ENCODE peak calls at places on chromosomes 11 and 22, in four cellular contexts. One of them, this sample, is unnamed.

GRCh38 chr11:126855536-126855935 is 145.0 kb downstream of the KIRREL3 start:
- DNase-seq in psoas muscle: no peak
- DNase-seq in neural progenitor cell: no peak
- DNase-seq in coronary artery: no peak
- DNase-seq in this sample: no peak

GRCh38 chr11:111334495-111335123 is 36.3 kb downstream of the POU2AF3 start:
- DNase-seq in psoas muscle: no peak
- DNase-seq in coronary artery: no peak
- DNase-seq in neural progenitor cell: no peak
- DNase-seq in this sample: no peak

GRCh38 chr11:22730319-22730718 is 63.9 kb downstream of the GAS2 start:
- DNase-seq in coronary artery: no peak
- DNase-seq in neural progenitor cell: peak
- DNase-seq in psoas muscle: no peak
- DNase-seq in this sample: peak

GRCh38 chr11:12826441-12826840 is 152.2 kb downstream of the TEAD1 start:
- DNase-seq in neural progenitor cell: no peak
- DNase-seq in coronary artery: no peak
- DNase-seq in psoas muscle: no peak
- DNase-seq in this sample: no peak

GRCh38 chr11:36186340-36186739 is 102.9 kb downstream of the COMMD9 start:
- DNase-seq in psoas muscle: no peak
- DNase-seq in coronary artery: no peak
- DNase-seq in neural progenitor cell: no peak
- DNase-seq in this sample: peak

GRCh38 chr11:65639623-65640482 is 2.0 kb downstream of the SIPA1 start:
- DNase-seq in psoas muscle: no peak
- DNase-seq in neural progenitor cell: no peak
- DNase-seq in coronary artery: no peak
- DNase-seq in this sample: no peak

GRCh38 chr22:41801147-41801819 is 804 bp downstream of the CCDC134 start:
- DNase-seq in coronary artery: no peak
- DNase-seq in neural progenitor cell: no peak
- DNase-seq in psoas muscle: no peak
- DNase-seq in this sample: no peak

GRCh38 chr11:108697872-108698473 is 33.1 kb downstream of the DDX10 start:
- DNase-seq in coronary artery: no peak
- DNase-seq in psoas muscle: peak
- DNase-seq in neural progenitor cell: peak
- DNase-seq in this sample: peak

GRCh38 chr11:19811391-19811790 is 98.8 kb downstream of the NAV2 start:
- DNase-seq in psoas muscle: no peak
- DNase-seq in coronary artery: no peak
- DNase-seq in neural progenitor cell: no peak
- DNase-seq in this sample: no peak

GRCh38 chr11:110716361-110716760 is 4.1 kb upstream of the ARHGAP20 start:
- DNase-seq in psoas muscle: no peak
- DNase-seq in neural progenitor cell: no peak
- DNase-seq in coronary artery: no peak
- DNase-seq in this sample: no peak

GRCh38 chr11:130979386-130979972 is 63.2 kb upstream of the SNX19 start:
- DNase-seq in coronary artery: no peak
- DNase-seq in neural progenitor cell: peak
- DNase-seq in psoas muscle: no peak
- DNase-seq in this sample: no peak
- TF ChIP-seq CTCF in coronary artery: no peak
- TF ChIP-seq CTCF in neural progenitor cell: peak
- TF ChIP-seq CTCF in psoas muscle: peak
- TF ChIP-seq CTCF in this sample: peak

DNA sequence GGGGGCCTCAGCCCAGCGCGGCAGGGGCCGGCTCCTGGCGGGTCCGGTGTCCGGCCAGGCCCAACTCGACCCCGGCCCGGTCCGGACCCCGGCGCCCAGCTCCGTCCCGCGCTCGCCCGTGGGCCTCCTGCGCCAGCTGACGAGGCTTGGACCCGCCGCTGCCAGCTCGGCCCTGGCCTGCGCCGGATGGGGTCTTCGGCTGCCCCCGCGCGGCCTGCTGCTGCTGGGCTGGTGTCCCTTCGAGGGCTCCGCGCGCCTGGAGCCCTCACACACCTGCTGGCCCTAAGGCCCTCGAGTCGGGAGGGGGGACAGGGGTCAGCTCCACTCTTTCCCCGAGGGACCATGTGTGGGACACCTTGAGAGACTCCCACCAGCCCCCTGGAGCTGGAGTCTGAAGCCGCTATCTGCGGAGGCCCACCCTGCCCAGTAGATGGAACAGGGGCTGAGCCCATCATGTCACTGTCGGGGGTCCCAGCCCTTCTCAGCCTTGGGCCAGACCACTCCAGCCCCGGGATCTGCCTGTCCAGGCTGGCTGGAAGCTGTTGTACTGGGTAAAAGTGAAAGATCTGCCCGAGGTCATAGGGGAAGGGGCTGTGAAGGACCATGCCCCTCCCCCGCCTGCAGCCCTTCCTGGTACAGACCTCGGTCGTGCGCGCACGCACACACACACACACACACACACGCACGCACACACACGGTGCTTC is 768 bp upstream of the CDKN1C start:
- DNase-seq in coronary artery: no peak
- DNase-seq in neural progenitor cell: peak
- DNase-seq in psoas muscle: peak
- DNase-seq in this sample: no peak
- H3K27ac ChIP-seq in coronary artery: peak
- H3K27ac ChIP-seq in neural progenitor cell: no peak
- H3K27ac ChIP-seq in psoas muscle: peak
- H3K27ac ChIP-seq in this sample: no peak

GRCh38 chr11:4087551-4087950 is 7.0 kb upstream of the RRM1 start:
- DNase-seq in neural progenitor cell: no peak
- DNase-seq in psoas muscle: no peak
- DNase-seq in coronary artery: no peak
- DNase-seq in this sample: no peak
- TF ChIP-seq CTCF in neural progenitor cell: peak
- TF ChIP-seq CTCF in psoas muscle: no peak
- TF ChIP-seq CTCF in coronary artery: no peak
- TF ChIP-seq CTCF in this sample: peak

DNA sequence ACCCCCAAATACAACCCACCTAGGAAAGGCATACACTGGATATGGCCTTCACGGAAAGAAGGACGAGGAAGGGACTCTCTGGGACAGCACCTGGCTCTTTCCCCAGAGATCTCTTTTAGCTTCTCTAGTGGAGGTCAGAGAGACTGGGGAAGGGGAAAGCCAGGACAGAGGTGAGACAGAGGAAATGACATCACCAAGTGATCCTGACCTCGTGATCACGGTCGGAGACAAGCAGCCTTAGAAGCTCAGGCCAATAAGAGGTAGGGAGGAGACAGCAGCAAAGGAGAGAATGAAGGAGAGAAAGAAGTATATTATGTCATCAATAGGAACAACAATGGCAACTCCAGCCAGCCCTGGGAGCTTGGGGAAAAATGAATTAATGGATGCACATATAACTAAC is 15.4 kb upstream of the TMPRSS13 start:
- DNase-seq in coronary artery: peak
- DNase-seq in neural progenitor cell: no peak
- DNase-seq in psoas muscle: no peak
- DNase-seq in this sample: no peak
- H3K27ac ChIP-seq in coronary artery: no peak
- H3K27ac ChIP-seq in neural progenitor cell: no peak
- H3K27ac ChIP-seq in psoas muscle: no peak
- H3K27ac ChIP-seq in this sample: no peak

DNA sequence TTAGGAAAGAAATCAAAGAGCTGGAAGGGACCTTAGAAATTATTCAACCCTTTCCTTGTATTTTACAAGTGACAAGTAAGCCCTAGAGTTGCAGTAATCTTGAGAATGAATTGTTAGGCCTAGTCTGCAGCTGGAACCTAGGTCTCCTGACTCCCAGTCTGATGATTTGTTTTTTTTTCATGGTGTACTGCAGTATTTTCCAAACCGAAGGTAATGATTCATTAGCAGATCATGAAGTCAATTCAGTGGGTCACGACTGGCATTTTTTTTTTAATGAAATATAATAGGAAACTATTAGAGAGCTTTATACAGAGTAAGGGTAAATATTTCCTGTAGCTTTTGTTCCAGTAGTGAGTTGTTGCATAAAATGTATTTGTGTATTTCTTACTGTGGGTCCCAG is 42.8 kb downstream of the EXT2 start:
- DNase-seq in neural progenitor cell: no peak
- DNase-seq in psoas muscle: no peak
- DNase-seq in coronary artery: no peak
- DNase-seq in this sample: no peak
- TF ChIP-seq CTCF in neural progenitor cell: no peak
- TF ChIP-seq CTCF in psoas muscle: no peak
- TF ChIP-seq CTCF in coronary artery: no peak
- TF ChIP-seq CTCF in this sample: no peak

GRCh38 chr11:63610604-63611394 is 3.4 kb downstream of the PLAAT3 start:
- DNase-seq in psoas muscle: no peak
- DNase-seq in neural progenitor cell: peak
- DNase-seq in coronary artery: peak
- DNase-seq in this sample: no peak

GRCh38 chr11:63614136-63614664 is at the start of gene PLAAT3:
- DNase-seq in neural progenitor cell: peak
- DNase-seq in psoas muscle: peak
- DNase-seq in coronary artery: peak
- DNase-seq in this sample: no peak

GRCh38 chr11:63613517-63614135 is 607 bp downstream of the PLAAT3 start:
- DNase-seq in psoas muscle: peak
- DNase-seq in coronary artery: peak
- DNase-seq in neural progenitor cell: peak
- DNase-seq in this sample: no peak

GRCh38 chr11:63611395-63611747 is 2.9 kb downstream of the PLAAT3 start:
- DNase-seq in coronary artery: no peak
- DNase-seq in neural progenitor cell: no peak
- DNase-seq in psoas muscle: no peak
- DNase-seq in this sample: no peak

DNA sequence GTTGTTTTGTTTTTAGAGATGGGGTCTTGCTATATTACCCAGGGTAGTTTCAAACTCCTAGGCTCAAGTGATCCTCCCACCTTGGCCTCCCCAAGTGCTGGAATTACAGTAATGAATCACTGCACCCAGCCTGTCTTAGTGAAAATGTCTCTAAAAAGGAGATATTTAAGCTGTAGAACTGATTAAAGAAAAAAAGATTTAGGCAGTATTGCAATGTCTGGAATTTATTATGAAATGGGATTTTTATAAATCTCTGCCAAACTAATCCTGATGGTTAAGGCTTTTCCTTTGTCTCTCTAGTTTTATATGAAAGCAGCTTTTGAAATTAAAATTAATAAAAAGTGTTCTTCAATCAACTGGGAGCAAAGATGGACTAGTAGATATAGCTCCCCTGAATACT is 2.1 kb downstream of the PLAAT3 start:
- DNase-seq in coronary artery: no peak
- DNase-seq in psoas muscle: no peak
- DNase-seq in neural progenitor cell: no peak
- DNase-seq in this sample: no peak
- H3K27ac ChIP-seq in coronary artery: peak
- H3K27ac ChIP-seq in psoas muscle: peak
- H3K27ac ChIP-seq in neural progenitor cell: no peak
- H3K27ac ChIP-seq in this sample: no peak

DNA sequence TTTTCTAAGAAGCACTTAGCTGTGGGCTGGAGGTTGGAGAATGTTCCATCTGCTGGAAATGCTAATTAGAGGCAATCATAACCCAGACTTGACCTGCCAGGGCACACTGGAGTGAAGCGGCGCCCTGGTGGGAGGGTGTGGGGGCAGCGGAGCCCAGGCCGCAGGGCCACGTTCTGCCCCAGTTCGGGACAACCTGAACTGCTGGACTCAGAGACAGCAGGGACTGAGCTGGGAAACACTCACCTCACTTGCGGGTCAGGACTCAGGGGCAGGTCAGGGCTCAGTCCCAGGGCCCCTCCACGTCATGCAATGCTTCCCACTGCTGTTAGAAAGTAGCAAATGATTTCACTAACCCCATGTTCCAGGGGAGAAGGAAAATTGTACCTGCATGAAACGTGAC is 316.4 kb downstream of the NTM start:
- DNase-seq in coronary artery: no peak
- DNase-seq in psoas muscle: no peak
- DNase-seq in neural progenitor cell: no peak
- DNase-seq in this sample: no peak
- TF ChIP-seq CTCF in coronary artery: no peak
- TF ChIP-seq CTCF in psoas muscle: no peak
- TF ChIP-seq CTCF in neural progenitor cell: no peak
- TF ChIP-seq CTCF in this sample: no peak

DNA sequence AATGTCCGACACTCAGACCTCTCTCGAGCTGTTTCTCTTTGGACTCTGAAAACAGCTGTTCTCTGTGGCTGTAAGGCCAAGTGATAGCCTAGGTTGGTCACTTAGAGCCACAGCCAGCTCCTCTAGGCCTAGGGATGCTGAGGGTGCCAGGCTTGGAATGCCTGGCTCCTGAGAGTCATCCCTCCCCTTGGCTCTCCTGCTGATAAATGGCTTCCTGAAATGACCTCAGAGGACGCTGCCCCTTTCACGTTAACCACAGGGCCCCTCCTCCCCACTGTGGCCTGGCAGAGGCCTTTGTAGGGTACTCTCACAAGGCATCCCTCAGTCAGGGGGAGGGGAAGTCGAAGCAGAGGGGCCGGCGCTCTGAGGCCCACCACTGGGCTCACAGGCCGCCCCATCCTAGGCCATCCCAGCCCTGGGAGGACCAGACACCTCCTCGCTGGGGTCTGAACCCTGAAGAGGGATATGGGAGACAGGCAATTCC is 51.0 kb downstream of the ARFGAP3 start:
- DNase-seq in neural progenitor cell: peak
- DNase-seq in coronary artery: peak
- DNase-seq in psoas muscle: no peak
- DNase-seq in this sample: no peak
- H3K27ac ChIP-seq in neural progenitor cell: no peak
- H3K27ac ChIP-seq in coronary artery: peak
- H3K27ac ChIP-seq in psoas muscle: peak
- H3K27ac ChIP-seq in this sample: no peak

GRCh38 chr22:26393929-26394328 is 35.1 kb upstream of the ASPHD2 start:
- DNase-seq in neural progenitor cell: no peak
- DNase-seq in coronary artery: no peak
- DNase-seq in psoas muscle: no peak
- DNase-seq in this sample: no peak
- TF ChIP-seq CTCF in neural progenitor cell: peak
- TF ChIP-seq CTCF in coronary artery: no peak
- TF ChIP-seq CTCF in psoas muscle: no peak
- TF ChIP-seq CTCF in this sample: no peak

DNA sequence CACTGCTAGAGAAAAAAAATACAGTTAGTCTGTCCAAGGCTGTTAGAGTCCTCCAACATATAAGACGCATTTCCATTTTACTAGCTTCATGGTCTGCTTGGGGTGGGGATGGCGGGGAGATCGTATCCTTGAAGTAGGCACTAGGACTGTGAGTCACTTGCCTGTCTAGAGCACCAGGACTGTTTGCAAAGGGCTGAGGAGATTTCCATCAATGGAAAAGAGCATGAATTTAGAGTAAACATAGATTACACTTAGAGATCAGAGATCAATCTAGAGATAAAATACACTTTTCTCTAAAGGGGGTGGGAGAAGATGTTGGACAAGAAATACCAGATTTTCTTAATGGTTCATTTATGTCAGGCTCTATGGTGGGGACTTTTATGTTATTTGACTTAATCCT is 1.7 kb upstream of the MS4A7 start:
- DNase-seq in neural progenitor cell: no peak
- DNase-seq in coronary artery: no peak
- DNase-seq in psoas muscle: no peak
- DNase-seq in this sample: no peak
- H3K27ac ChIP-seq in neural progenitor cell: no peak
- H3K27ac ChIP-seq in coronary artery: peak
- H3K27ac ChIP-seq in psoas muscle: no peak
- H3K27ac ChIP-seq in this sample: no peak

This sample was measured in foreskin keratinocyte.